ENCODE peak calls at places on chromosomes 16 and 17, in five cellular contexts. E, O, T, Y and F are unnamed samples. For H3K27me3, the result is how much of the 10 kb centered on the place peaks cover.

GRCh38 chr16:56995136-56995805 is 5.9 kb downstream of the NLRC5 start:
- DNase-seq in E (no peak), Y (no peak), T (no peak), O (no peak), F (no peak)

GRCh38 chr16:86718118-86718517 is 139.8 kb downstream of the FOXL1 start:
- DNase-seq in Y (peak), T (no peak), E (no peak), O (no peak), F (no peak)

GRCh38 chr16:64391009-64391663 is 730.7 kb downstream of the CDH11 start:
- DNase-seq in T (no peak), Y (no peak), E (no peak), O (no peak), F (no peak)

GRCh38 chr16:73143681-73144370 is 95.9 kb upstream of the ZFHX3 start:
- DNase-seq in Y (no peak), E (no peak), O (peak), T (no peak), F (no peak)

GRCh38 chr16:56382901-56383355 is 42.4 kb downstream of the AMFR start:
- DNase-seq in Y (no peak), T (no peak), O (no peak), E (no peak), F (no peak)

GRCh38 chr16:83356266-83356665 is 451.5 kb upstream of the HSBP1 start:
- DNase-seq in T (no peak), E (no peak), Y (peak), O (peak), F (no peak)

GRCh38 chr17:18896146-18896545 is 38.2 kb downstream of the PRPSAP2 start:
- DNase-seq in E (no peak), Y (no peak), T (no peak), O (no peak), F (no peak)

GRCh38 chr17:31275126-31275525 is 21.9 kb downstream of the OMG start:
- DNase-seq in T (no peak), Y (no peak), O (no peak), E (no peak), F (no peak)

GRCh38 chr17:39246274-39246673 is 20.5 kb upstream of the STAC2 start:
- DNase-seq in Y (no peak), E (no peak), T (no peak), O (no peak), F (no peak)

GRCh38 chr17:39243155-39243554 is 17.4 kb upstream of the STAC2 start:
- DNase-seq in E (no peak), T (no peak), Y (no peak), O (no peak), F (no peak)

GRCh38 chr17:39240631-39241030 is 14.9 kb upstream of the STAC2 start:
- DNase-seq in E (no peak), T (no peak), O (no peak), Y (no peak), F (no peak)

GRCh38 chr17:39244016-39244599 is 18.4 kb upstream of the STAC2 start:
- DNase-seq in O (no peak), Y (no peak), E (no peak), T (no peak), F (no peak)

GRCh38 chr17:39244600-39245570 is 19.1 kb upstream of the STAC2 start:
- DNase-seq in O (peak), E (peak), Y (peak), T (peak), F (no peak)
- TF ChIP-seq CTCF in O (peak), E (peak), Y (peak), T (peak), F (peak)

GRCh38 chr17:46949291-46950174 is 26.6 kb downstream of the GOSR2 start:
- DNase-seq in T (no peak), Y (no peak), O (no peak), E (no peak), F (no peak)
- H3K27me3 ChIP-seq in T (under half), Y (under half), O (under half), E (under half), F (under half)

GRCh38 chr17:57001541-57001940 is 23.6 kb downstream of the SCPEP1 start:
- DNase-seq in E (no peak), T (no peak), O (no peak), Y (no peak), F (no peak)

GRCh38 chr17:57006040-57006439 is 28.1 kb downstream of the SCPEP1 start:
- DNase-seq in E (no peak), O (no peak), Y (no peak), T (no peak), F (no peak)

GRCh38 chr17:57002904-57003303 is 25.0 kb downstream of the SCPEP1 start:
- DNase-seq in E (no peak), T (no peak), O (no peak), Y (no peak), F (no peak)

GRCh38 chr17:57008958-57009357 is 31.0 kb downstream of the SCPEP1 start:
- DNase-seq in Y (no peak), E (no peak), O (no peak), T (no peak), F (no peak)

GRCh38 chr17:57004944-57005579 is 27.1 kb downstream of the SCPEP1 start:
- DNase-seq in T (no peak), E (no peak), Y (no peak), O (peak), F (no peak)
- TF ChIP-seq CTCF in T (peak), E (peak), Y (peak), O (no peak), F (no peak)

GRCh38 chr17:75402038-75402437 is 3.4 kb downstream of the GRB2 start:
- DNase-seq in T (no peak), O (no peak), E (no peak), Y (no peak), F (no peak)
- H3K27me3 ChIP-seq in T (under half), O (under half), E (under half), Y (under half), F (under half)

GRCh38 chr16:48911700-48912099 is 301.7 kb upstream of the N4BP1 start:
- DNase-seq in Y (no peak), T (no peak), O (no peak), E (no peak), F (no peak)
- TF ChIP-seq CTCF in Y (peak), T (no peak), O (no peak), E (peak), F (peak)